ENCODE peak calls at places on chromosome 1, in six cellular contexts. X is HL-60; Q is dorsolateral prefrontal cortex; N is DMS79 treated with DMSO at 0.1 percent for 48 hours; I is heart right ventricle; L is stimulated activated CD4-positive, alpha-beta T cell treated with anti-CD3 and anti-CD28 coated beads, Interleukin-4, amount 100 ng/mL, for 48 hours. O is an unnamed sample.

GRCh38 chr1:230807029-230807428 is 59.8 kb downstream of the CAPN9 start:
- DNase-seq in X (no peak), Q (peak; percentile 100), I (peak; percentile 81), L (no peak), N (no peak), O (no peak)

GRCh38 chr1:170707959-170708666 is 44.2 kb downstream of the PRRX1 start:
- DNase-seq in L (no peak), Q (no peak), X (no peak), N (no peak), I (no peak), O (peak; percentile 77)

GRCh38 chr1:180513531-180513930 is 11.2 kb upstream of the ACBD6 start:
- DNase-seq in L (no peak), Q (no peak), I (no peak), N (no peak), X (no peak), O (no peak)

GRCh38 chr1:145878724-145879123 is 6.9 kb downstream of the ANKRD35 start:
- DNase-seq in N (no peak), L (no peak), Q (no peak), I (no peak), X (no peak), O (no peak)

GRCh38 chr1:180353930-180354329 is 123.9 kb downstream of the LHX4 start:
- DNase-seq in L (no peak), N (no peak), X (no peak), Q (no peak), I (no peak), O (no peak)

GRCh38 chr1:34794001-34794789 is 1.4 kb downstream of the GJA4 start:
- DNase-seq in Q (no peak), X (no peak), L (no peak), N (no peak), I (no peak), O (no peak)

GRCh38 chr1:23461050-23461449 is 22.9 kb downstream of the ASAP3 start:
- DNase-seq in Q (no peak), X (no peak), N (no peak), L (no peak), I (no peak), O (no peak)

GRCh38 chr1:107262472-107263286 is 121.8 kb downstream of the NTNG1 start:
- DNase-seq in L (no peak), N (no peak), I (no peak), Q (no peak), X (no peak), O (no peak)

GRCh38 chr1:212366901-212367300 is 47.8 kb downstream of the PACC1 start:
- DNase-seq in X (no peak), N (no peak), Q (no peak), L (no peak), I (no peak), O (no peak)

O was measured in pulmonary artery endothelial cell.